ENCODE peak calls at places on chromosomes 7 and 10, in four cellular contexts. One of them, this sample, is unnamed.

GRCh38 chr10:851891-852290 is 79.6 kb downstream of the LARP4B start:
- DNase-seq in HepG2: no peak
- DNase-seq in GM12878: peak; percentile 45
- DNase-seq in K562: no peak
- DNase-seq in this sample: no peak

GRCh38 chr10:13414137-13414536 is 66.0 kb upstream of the SEPHS1 start:
- DNase-seq in GM12878: no peak
- DNase-seq in K562: no peak
- DNase-seq in HepG2: no peak
- DNase-seq in this sample: no peak

GRCh38 chr10:128632694-128633093 is 506.5 kb upstream of the MKI67 start:
- DNase-seq in GM12878: no peak
- DNase-seq in HepG2: no peak
- DNase-seq in K562: no peak
- DNase-seq in this sample: no peak

GRCh38 chr7:84178013-84178412 is 16.6 kb downstream of the SEMA3A start:
- DNase-seq in GM12878: no peak
- DNase-seq in K562: no peak
- DNase-seq in HepG2: peak; percentile 3
- DNase-seq in this sample: peak; percentile 31

GRCh38 chr10:24528960-24529359 is 194.7 kb downstream of the ARHGAP21 start:
- DNase-seq in HepG2: no peak
- DNase-seq in K562: no peak
- DNase-seq in GM12878: no peak
- DNase-seq in this sample: no peak

GRCh38 chr7:134209322-134210015 is 82.3 kb downstream of the LRGUK start:
- DNase-seq in GM12878: no peak
- DNase-seq in HepG2: no peak
- DNase-seq in K562: peak; percentile 87
- DNase-seq in this sample: no peak

GRCh38 chr7:136523581-136523980 is 344.9 kb upstream of the CHRM2 start:
- DNase-seq in K562: no peak
- DNase-seq in GM12878: no peak
- DNase-seq in HepG2: no peak
- DNase-seq in this sample: no peak

GRCh38 chr10:102431452-102432124 is 786 bp downstream of the CUEDC2 start:
- DNase-seq in HepG2: no peak
- DNase-seq in GM12878: no peak
- DNase-seq in K562: peak; percentile 33
- DNase-seq in this sample: peak; percentile 45

GRCh38 chr10:14554843-14555205 is 219.9 kb downstream of the FAM107B start:
- DNase-seq in GM12878: no peak
- DNase-seq in K562: no peak
- DNase-seq in HepG2: no peak
- DNase-seq in this sample: no peak

GRCh38 chr7:1809070-1809469 is 139.0 kb downstream of the ELFN1 start:
- DNase-seq in K562: no peak
- DNase-seq in GM12878: no peak
- DNase-seq in HepG2: no peak
- DNase-seq in this sample: no peak

GRCh38 chr7:150567168-150567567 is at the start of gene GIMAP4:
- DNase-seq in K562: no peak
- DNase-seq in GM12878: no peak
- DNase-seq in HepG2: no peak
- DNase-seq in this sample: no peak

GRCh38 chr10:50392966-50393718 is 141.8 kb upstream of the ASAH2 start:
- DNase-seq in HepG2: peak; percentile 16
- DNase-seq in GM12878: no peak
- DNase-seq in K562: no peak
- DNase-seq in this sample: peak; percentile 70

GRCh38 chr10:35532141-35532540 is 73.0 kb upstream of the GJD4 start:
- DNase-seq in HepG2: no peak
- DNase-seq in K562: no peak
- DNase-seq in GM12878: no peak
- DNase-seq in this sample: no peak

GRCh38 chr10:127976286-127976685 is 69.4 kb downstream of the PTPRE start:
- DNase-seq in HepG2: no peak
- DNase-seq in GM12878: no peak
- DNase-seq in K562: no peak
- DNase-seq in this sample: no peak

GRCh38 chr7:26305048-26305868 is 13.6 kb downstream of the SNX10 start:
- DNase-seq in GM12878: no peak
- DNase-seq in K562: no peak
- DNase-seq in HepG2: peak; percentile 83
- DNase-seq in this sample: no peak

GRCh38 chr10:73493781-73494180 is 2.0 kb downstream of the PPP3CB start:
- DNase-seq in K562: no peak
- DNase-seq in HepG2: no peak
- DNase-seq in GM12878: no peak
- DNase-seq in this sample: no peak

GRCh38 chr10:128709975-128710794 is 584.0 kb upstream of the MKI67 start:
- DNase-seq in GM12878: no peak
- DNase-seq in HepG2: no peak
- DNase-seq in K562: no peak
- DNase-seq in this sample: no peak

GRCh38 chr7:20403356-20403755 is 72.7 kb downstream of the ITGB8 start:
- DNase-seq in K562: no peak
- DNase-seq in GM12878: no peak
- DNase-seq in HepG2: no peak
- DNase-seq in this sample: no peak

GRCh38 chr7:84236398-84236797 is 41.8 kb upstream of the SEMA3A start:
- DNase-seq in GM12878: no peak
- DNase-seq in K562: no peak
- DNase-seq in HepG2: no peak
- DNase-seq in this sample: no peak

GRCh38 chr7:100583132-100584045 is 2.5 kb downstream of the LRCH4 start:
- DNase-seq in GM12878: peak; percentile 44
- DNase-seq in HepG2: no peak
- DNase-seq in K562: no peak
- DNase-seq in this sample: no peak

GRCh38 chr10:12690525-12691139 is 310.9 kb downstream of the CCDC3 start:
- DNase-seq in HepG2: no peak
- DNase-seq in K562: no peak
- DNase-seq in GM12878: no peak
- DNase-seq in this sample: no peak

GRCh38 chr7:54629771-54630170 is 87.6 kb downstream of the VSTM2A start:
- DNase-seq in K562: no peak
- DNase-seq in GM12878: no peak
- DNase-seq in HepG2: no peak
- DNase-seq in this sample: no peak

GRCh38 chr7:43655584-43655983 is 72.7 kb downstream of the STK17A start:
- DNase-seq in K562: no peak
- DNase-seq in GM12878: no peak
- DNase-seq in HepG2: no peak
- DNase-seq in this sample: no peak

GRCh38 chr10:89032141-89032814 is 41.7 kb downstream of the FAS start:
- DNase-seq in K562: no peak
- DNase-seq in GM12878: peak; percentile 28
- DNase-seq in HepG2: no peak
- DNase-seq in this sample: peak; percentile 47

GRCh38 chr7:131026297-131027003 is 292.4 kb upstream of the KLF14 start:
- DNase-seq in GM12878: no peak
- DNase-seq in HepG2: no peak
- DNase-seq in K562: no peak
- DNase-seq in this sample: no peak

GRCh38 chr10:49616421-49617230 is 2.8 kb downstream of the CHAT start:
- DNase-seq in GM12878: no peak
- DNase-seq in K562: no peak
- DNase-seq in HepG2: no peak
- DNase-seq in this sample: no peak

GRCh38 chr10:132971448-132972148 is 29.2 kb upstream of the CFAP46 start:
- DNase-seq in GM12878: no peak
- DNase-seq in HepG2: no peak
- DNase-seq in K562: no peak
- DNase-seq in this sample: no peak

DNA sequence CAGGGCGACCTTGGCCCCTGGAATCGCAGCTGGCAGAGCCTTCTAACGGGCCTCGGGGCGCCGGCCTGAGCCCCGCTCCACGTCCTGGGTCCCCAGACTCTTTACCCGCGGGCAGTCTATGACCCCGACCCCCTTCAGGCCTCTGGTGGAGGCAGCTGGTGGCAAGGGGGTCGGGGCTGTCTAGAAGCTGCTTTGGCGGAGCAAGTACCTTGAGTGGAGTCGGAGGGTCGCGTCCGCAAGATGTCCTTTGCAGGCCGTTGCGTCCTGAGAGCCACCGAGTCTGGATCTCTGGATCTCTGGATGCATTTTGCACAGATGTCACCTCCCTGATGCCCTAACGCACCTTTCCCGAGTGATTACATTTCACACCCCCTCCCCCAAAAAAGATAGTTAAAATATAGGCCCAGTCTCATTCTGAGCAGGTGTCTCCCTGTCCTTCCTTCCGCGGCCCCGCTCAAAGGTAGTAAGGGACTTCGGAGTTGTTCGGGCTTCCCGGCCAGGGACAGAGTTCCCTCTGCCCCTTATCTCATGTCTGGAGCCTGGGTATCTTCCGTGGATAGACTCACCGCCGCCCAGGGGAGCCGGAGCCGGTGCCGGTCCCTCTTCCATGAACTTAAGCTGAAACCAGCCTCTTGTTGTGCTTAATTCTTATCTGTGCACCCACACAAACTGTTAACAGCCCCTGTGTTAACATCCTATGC is 449 bp downstream of the ACADSB start:
- DNase-seq in K562: peak; percentile 17
- DNase-seq in HepG2: no peak
- DNase-seq in GM12878: no peak
- DNase-seq in this sample: peak; percentile 27
- TF ChIP-seq POLR2AphosphoS2 in K562: no peak
- TF ChIP-seq POLR2AphosphoS2 in HepG2: no peak
- TF ChIP-seq POLR2AphosphoS2 in GM12878: no peak
- TF ChIP-seq POLR2AphosphoS2 in this sample: no peak

DNA sequence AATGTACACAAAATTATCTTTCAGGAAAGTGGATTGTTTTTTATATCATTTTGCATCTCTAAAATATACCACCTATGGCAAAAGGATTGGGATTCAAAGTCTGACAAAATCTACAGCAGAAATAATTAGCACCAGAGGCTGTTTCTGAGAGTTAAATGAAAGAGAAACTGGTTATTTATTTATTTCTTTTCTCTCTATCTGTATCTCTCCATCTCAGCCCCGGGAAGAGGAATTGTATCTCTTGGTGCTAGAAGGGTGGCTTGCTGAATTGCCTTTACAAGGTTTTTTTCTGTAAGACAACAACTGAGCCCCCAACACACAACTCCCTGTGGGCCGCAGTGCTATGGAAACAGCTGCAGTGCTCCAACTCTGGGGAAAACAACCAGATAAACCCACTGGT is 249.0 kb downstream of the KCNMA1 start:
- DNase-seq in GM12878: no peak
- DNase-seq in HepG2: no peak
- DNase-seq in K562: no peak
- DNase-seq in this sample: no peak
- H3K4me2 ChIP-seq in GM12878: no peak overlapping the region
- H3K4me2 ChIP-seq in HepG2: no peak overlapping the region
- H3K4me2 ChIP-seq in K562: no peak overlapping the region
- H3K4me2 ChIP-seq in this sample: no peak overlapping the region

GRCh38 chr10:109214916-109215740 is 708.2 kb downstream of the XPNPEP1 start:
- DNase-seq in K562: no peak
- DNase-seq in HepG2: no peak
- DNase-seq in GM12878: no peak
- DNase-seq in this sample: no peak

GRCh38 chr10:109218207-109218606 is 705.1 kb downstream of the XPNPEP1 start:
- DNase-seq in GM12878: no peak
- DNase-seq in K562: no peak
- DNase-seq in HepG2: no peak
- DNase-seq in this sample: no peak

GRCh38 chr10:109219935-109220334 is 703.4 kb downstream of the XPNPEP1 start:
- DNase-seq in HepG2: no peak
- DNase-seq in K562: no peak
- DNase-seq in GM12878: no peak
- DNase-seq in this sample: no peak
- TF ChIP-seq POLR2AphosphoS2 in HepG2: no peak
- TF ChIP-seq POLR2AphosphoS2 in K562: no peak
- TF ChIP-seq POLR2AphosphoS2 in GM12878: no peak
- TF ChIP-seq POLR2AphosphoS2 in this sample: no peak

GRCh38 chr10:4662576-4663161 is 163.3 kb upstream of the AKR1E2 start:
- DNase-seq in HepG2: no peak
- DNase-seq in GM12878: no peak
- DNase-seq in K562: no peak
- DNase-seq in this sample: peak; percentile 41
- H3K4me2 ChIP-seq in HepG2: peak overlapping the region; percentile 34
- H3K4me2 ChIP-seq in GM12878: no peak overlapping the region
- H3K4me2 ChIP-seq in K562: no peak overlapping the region
- H3K4me2 ChIP-seq in this sample: peak overlapping the region; percentile 75

GRCh38 chr10:119370046-119370770 is 162.8 kb downstream of the GRK5 start:
- DNase-seq in K562: no peak
- DNase-seq in GM12878: no peak
- DNase-seq in HepG2: no peak
- DNase-seq in this sample: no peak
- TF ChIP-seq POLR2AphosphoS2 in K562: no peak
- TF ChIP-seq POLR2AphosphoS2 in GM12878: no peak
- TF ChIP-seq POLR2AphosphoS2 in HepG2: no peak
- TF ChIP-seq POLR2AphosphoS2 in this sample: no peak

GRCh38 chr7:158784270-158784669 is 45.0 kb downstream of the ESYT2 start:
- DNase-seq in GM12878: no peak
- DNase-seq in K562: no peak
- DNase-seq in HepG2: no peak
- DNase-seq in this sample: no peak

GRCh38 chr7:158781217-158781975 is 47.9 kb downstream of the ESYT2 start:
- DNase-seq in GM12878: no peak
- DNase-seq in K562: no peak
- DNase-seq in HepG2: no peak
- DNase-seq in this sample: no peak

GRCh38 chr7:158783595-158783994 is 45.7 kb downstream of the ESYT2 start:
- DNase-seq in K562: no peak
- DNase-seq in GM12878: no peak
- DNase-seq in HepG2: no peak
- DNase-seq in this sample: no peak

GRCh38 chr7:158781976-158782637 is 47.2 kb downstream of the ESYT2 start:
- DNase-seq in HepG2: no peak
- DNase-seq in K562: no peak
- DNase-seq in GM12878: no peak
- DNase-seq in this sample: no peak

DNA sequence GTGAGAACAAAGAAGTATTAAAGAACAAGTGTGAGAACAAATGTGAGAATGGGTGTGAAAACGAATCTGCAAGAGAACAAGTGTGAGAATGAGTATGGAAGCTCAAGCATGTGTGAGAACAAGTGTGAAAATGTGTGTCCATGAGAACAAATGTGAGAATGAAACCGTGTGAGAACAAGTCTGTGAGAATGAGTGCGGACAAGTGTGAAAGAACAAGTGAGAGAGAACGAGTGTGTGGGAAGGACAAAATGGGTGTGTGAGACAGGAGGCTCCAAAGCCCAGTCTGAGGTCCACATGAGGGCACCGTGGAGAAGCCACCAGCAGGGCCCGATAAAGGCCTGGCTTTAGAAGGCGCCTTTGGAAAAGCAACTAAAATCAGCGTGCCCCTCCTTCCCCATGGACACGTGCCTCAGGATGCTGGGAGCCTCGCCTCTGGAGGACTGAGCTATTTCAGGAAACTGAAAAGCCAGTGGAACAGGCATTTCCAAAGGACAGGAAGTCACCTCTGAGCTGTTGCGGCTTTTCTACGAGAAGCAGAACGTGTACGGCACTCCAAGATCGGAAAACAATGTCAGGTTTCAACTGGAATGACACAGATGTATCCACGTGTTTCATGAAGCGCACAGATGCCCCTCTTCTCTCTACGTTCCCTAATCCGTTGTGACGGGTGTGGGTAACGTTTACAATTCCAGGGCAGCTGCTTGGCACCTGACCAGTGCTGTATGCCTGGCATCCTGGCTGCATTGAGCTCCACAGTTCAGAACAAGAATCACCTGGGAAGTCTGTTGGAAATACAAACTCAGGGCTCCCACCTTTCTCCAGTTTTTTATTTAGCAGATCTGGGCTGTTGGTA is 46.4 kb downstream of the ESYT2 start:
- DNase-seq in K562: no peak
- DNase-seq in HepG2: peak; percentile 15
- DNase-seq in GM12878: no peak
- DNase-seq in this sample: peak; percentile 75
- H3K4me2 ChIP-seq in K562: no peak overlapping the region
- H3K4me2 ChIP-seq in HepG2: no peak overlapping the region
- H3K4me2 ChIP-seq in GM12878: no peak overlapping the region
- H3K4me2 ChIP-seq in this sample: no peak overlapping the region